ENCODE peak calls at places on chromosomes 7 and 10, in seven cellular contexts. L, S, O, B, A, Z and G are unnamed samples.

GRCh38 chr10:88374392-88375145 is 208.5 kb downstream of the RNLS start:
- DNase-seq in L (no peak), S (no peak), O (no peak), B (no peak), A (no peak), Z (no peak), G (no peak)

GRCh38 chr7:103075337-103075918 is 488 bp downstream of the ARMC10 start:
- DNase-seq in L (peak), S (no peak), O (peak), B (peak), A (peak), Z (no peak), G (peak)

GRCh38 chr7:12670071-12670729 is 17.2 kb upstream of the ARL4A start:
- DNase-seq in L (no peak), S (no peak), O (no peak), B (peak), A (no peak), Z (no peak), G (no peak)

GRCh38 chr10:784759-785538 is 95.5 kb upstream of the DIP2C start:
- DNase-seq in L (no peak), S (peak), O (no peak), B (peak), A (peak), Z (no peak), G (peak)

GRCh38 chr10:118522791-118523498 is 72.5 kb downstream of the PRLHR start:
- DNase-seq in L (no peak), S (no peak), O (no peak), B (no peak), A (no peak), Z (no peak), G (no peak)

GRCh38 chr7:17696422-17696821 is 243.9 kb downstream of the SNX13 start:
- DNase-seq in L (no peak), S (no peak), O (no peak), B (peak), A (no peak), Z (no peak), G (no peak)

GRCh38 chr7:32299133-32299702 is 191.0 kb downstream of the LSM5 start:
- DNase-seq in L (no peak), S (peak), O (no peak), B (no peak), A (no peak), Z (peak), G (no peak)

GRCh38 chr7:7972128-7972527 is 3.5 kb downstream of the GLCCI1 start:
- DNase-seq in L (peak), S (peak), O (no peak), B (no peak), A (no peak), Z (no peak), G (peak)

GRCh38 chr10:14554843-14555205 is 219.9 kb downstream of the FAM107B start:
- DNase-seq in L (no peak), S (no peak), O (no peak), B (no peak), A (no peak), Z (no peak), G (no peak)

GRCh38 chr10:61943699-61944444 is 42.4 kb downstream of the ARID5B start:
- DNase-seq in L (no peak), S (no peak), O (peak), B (no peak), A (peak), Z (no peak), G (no peak)

GRCh38 chr10:124152781-124153600 is 59.6 kb upstream of the CHST15 start:
- DNase-seq in L (no peak), S (no peak), O (no peak), B (peak), A (peak), Z (no peak), G (no peak)

GRCh38 chr7:30859940-30860623 is 51.6 kb upstream of the AQP1 start:
- DNase-seq in L (no peak), S (no peak), O (no peak), B (no peak), A (no peak), Z (no peak), G (no peak)

GRCh38 chr10:101843032-101843991 is at the start of gene KCNIP2:
- DNase-seq in L (no peak), S (peak), O (peak), B (no peak), A (peak), Z (no peak), G (peak)

GRCh38 chr7:43905954-43906326 is 456 bp downstream of the URGCP start:
- DNase-seq in L (peak), S (peak), O (no peak), B (peak), A (no peak), Z (no peak), G (no peak)

GRCh38 chr10:95327367-95327766 is 36.6 kb upstream of the PDLIM1 start:
- DNase-seq in L (no peak), S (no peak), O (no peak), B (peak), A (no peak), Z (peak), G (peak)

GRCh38 chr10:458466-458865 is 231.0 kb downstream of the DIP2C start:
- DNase-seq in L (no peak), S (peak), O (no peak), B (peak), A (no peak), Z (no peak), G (no peak)

GRCh38 chr7:130365511-130366441 is 14.5 kb upstream of the CPA1 start:
- DNase-seq in L (no peak), S (peak), O (no peak), B (peak), A (peak), Z (peak), G (peak)

GRCh38 chr7:94301024-94301588 is 93.6 kb upstream of the COL1A2 start:
- DNase-seq in L (no peak), S (peak), O (no peak), B (peak), A (no peak), Z (peak), G (no peak)

GRCh38 chr7:108809356-108809755 is 239.7 kb downstream of the DNAJB9 start:
- DNase-seq in L (no peak), S (no peak), O (no peak), B (no peak), A (no peak), Z (no peak), G (no peak)

GRCh38 chr7:12518920-12519681 is 51.4 kb upstream of the SCIN start:
- DNase-seq in L (no peak), S (peak), O (no peak), B (no peak), A (no peak), Z (no peak), G (no peak)

GRCh38 chr7:115475774-115476407 is 554.0 kb downstream of the MDFIC start:
- DNase-seq in L (no peak), S (peak), O (no peak), B (no peak), A (no peak), Z (no peak), G (no peak)

GRCh38 chr10:108850138-108850854 is 1073.0 kb downstream of the XPNPEP1 start:
- DNase-seq in L (no peak), S (no peak), O (no peak), B (no peak), A (no peak), Z (no peak), G (no peak)

GRCh38 chr7:43513236-43513635 is 69.7 kb upstream of the STK17A start:
- DNase-seq in L (no peak), S (no peak), O (no peak), B (no peak), A (no peak), Z (no peak), G (no peak)

GRCh38 chr10:49152037-49152436 is 18.2 kb upstream of the FAM170B start:
- DNase-seq in L (no peak), S (no peak), O (no peak), B (no peak), A (no peak), Z (no peak), G (no peak)

GRCh38 chr10:27743736-27744477 is 1.7 kb downstream of the MKX start:
- DNase-seq in L (no peak), S (no peak), O (no peak), B (peak), A (peak), Z (no peak), G (no peak)

GRCh38 chr10:84158549-84158948 is 15.1 kb upstream of the GPR15LG start:
- DNase-seq in L (no peak), S (no peak), O (no peak), B (no peak), A (no peak), Z (no peak), G (no peak)

GRCh38 chr7:117889611-117890010 is 16.4 kb upstream of the CTTNBP2 start:
- DNase-seq in L (no peak), S (no peak), O (no peak), B (no peak), A (no peak), Z (no peak), G (no peak)

GRCh38 chr10:61471491-61471890 is 18.3 kb upstream of the TMEM26 start:
- DNase-seq in L (no peak), S (no peak), O (no peak), B (no peak), A (no peak), Z (no peak), G (no peak)

GRCh38 chr10:62594093-62594520 is 210.4 kb upstream of the ADO start:
- DNase-seq in L (peak), S (peak), O (no peak), B (no peak), A (peak), Z (no peak), G (no peak)

GRCh38 chr10:25818751-25819150 is 115.3 kb upstream of the MYO3A start:
- DNase-seq in L (no peak), S (no peak), O (no peak), B (no peak), A (no peak), Z (no peak), G (no peak)